ENCODE peak calls at places on chromosome 1, in ten cellular contexts. X, J, L, M, Y, V, Q, R, G and F are unnamed samples. For H3K4me1, the result is how much of the 10 kb centered on the place peaks cover.

GRCh38 chr1:94658221-94658620 is 116.7 kb upstream of the F3 start:
- DNase-seq in X (no peak), J (no peak), L (peak), M (no peak), Y (no peak), V (no peak), Q (no peak), R (peak), G (peak), F (no peak)

GRCh38 chr1:74160045-74160444 is 37.9 kb downstream of the LRRIQ3 start:
- DNase-seq in X (no peak), J (no peak), L (no peak), M (no peak), Y (no peak), V (no peak), Q (no peak), R (peak), G (no peak), F (no peak)

GRCh38 chr1:159030311-159030710 is 20.6 kb downstream of the IFI16 start:
- DNase-seq in X (no peak), J (peak), L (no peak), M (no peak), Y (no peak), V (no peak), Q (no peak), R (no peak), G (no peak), F (no peak)

GRCh38 chr1:58780586-58781452 is 3.0 kb downstream of the JUN start:
- DNase-seq in X (no peak), J (no peak), L (peak), M (no peak), Y (no peak), V (no peak), Q (no peak), R (peak), G (peak), F (no peak)

GRCh38 chr1:30738040-30738441 is 14.7 kb upstream of the MATN1 start:
- DNase-seq in X (no peak), J (no peak), L (no peak), M (no peak), Y (no peak), V (no peak), Q (no peak), R (no peak), G (no peak), F (no peak)

GRCh38 chr1:245365071-245365470 is 210.3 kb downstream of the KIF26B start:
- DNase-seq in X (peak), J (no peak), L (no peak), M (no peak), Y (no peak), V (no peak), Q (no peak), R (no peak), G (no peak), F (no peak)

GRCh38 chr1:3695326-3696217 is 43.3 kb downstream of the TP73 start:
- DNase-seq in X (peak), J (peak), L (peak), M (peak), Y (peak), V (no peak), Q (peak), R (no peak), G (peak), F (peak)

GRCh38 chr1:66394603-66395002 is 139.3 kb upstream of the SGIP1 start:
- DNase-seq in X (no peak), J (no peak), L (no peak), M (no peak), Y (no peak), V (no peak), Q (no peak), R (no peak), G (no peak), F (no peak)

GRCh38 chr1:244237445-244237844 is 186.4 kb downstream of the ZBTB18 start:
- DNase-seq in X (no peak), J (no peak), L (peak), M (no peak), Y (no peak), V (no peak), Q (no peak), R (peak), G (no peak), F (no peak)

GRCh38 chr1:54273092-54273836 is 73.3 kb downstream of the MRPL37 start:
- DNase-seq in X (peak), J (no peak), L (peak), M (no peak), Y (peak), V (no peak), Q (no peak), R (no peak), G (peak), F (peak)

GRCh38 chr1:27349784-27350672 is 8.2 kb downstream of the SYTL1 start:
- DNase-seq in X (peak), J (no peak), L (peak), M (peak), Y (peak), V (peak), Q (peak), R (no peak), G (peak), F (peak)

GRCh38 chr1:27351541-27352107 is 9.8 kb downstream of the SYTL1 start:
- DNase-seq in X (no peak), J (no peak), L (no peak), M (no peak), Y (no peak), V (no peak), Q (no peak), R (no peak), G (no peak), F (no peak)

GRCh38 chr1:27353166-27353565 is 11.3 kb downstream of the SYTL1 start:
- DNase-seq in X (no peak), J (no peak), L (no peak), M (no peak), Y (no peak), V (no peak), Q (no peak), R (no peak), G (no peak), F (no peak)

GRCh38 chr1:27348861-27349783 is 7.3 kb downstream of the SYTL1 start:
- DNase-seq in X (peak), J (no peak), L (no peak), M (peak), Y (peak), V (peak), Q (no peak), R (peak), G (peak), F (no peak)

DNA sequence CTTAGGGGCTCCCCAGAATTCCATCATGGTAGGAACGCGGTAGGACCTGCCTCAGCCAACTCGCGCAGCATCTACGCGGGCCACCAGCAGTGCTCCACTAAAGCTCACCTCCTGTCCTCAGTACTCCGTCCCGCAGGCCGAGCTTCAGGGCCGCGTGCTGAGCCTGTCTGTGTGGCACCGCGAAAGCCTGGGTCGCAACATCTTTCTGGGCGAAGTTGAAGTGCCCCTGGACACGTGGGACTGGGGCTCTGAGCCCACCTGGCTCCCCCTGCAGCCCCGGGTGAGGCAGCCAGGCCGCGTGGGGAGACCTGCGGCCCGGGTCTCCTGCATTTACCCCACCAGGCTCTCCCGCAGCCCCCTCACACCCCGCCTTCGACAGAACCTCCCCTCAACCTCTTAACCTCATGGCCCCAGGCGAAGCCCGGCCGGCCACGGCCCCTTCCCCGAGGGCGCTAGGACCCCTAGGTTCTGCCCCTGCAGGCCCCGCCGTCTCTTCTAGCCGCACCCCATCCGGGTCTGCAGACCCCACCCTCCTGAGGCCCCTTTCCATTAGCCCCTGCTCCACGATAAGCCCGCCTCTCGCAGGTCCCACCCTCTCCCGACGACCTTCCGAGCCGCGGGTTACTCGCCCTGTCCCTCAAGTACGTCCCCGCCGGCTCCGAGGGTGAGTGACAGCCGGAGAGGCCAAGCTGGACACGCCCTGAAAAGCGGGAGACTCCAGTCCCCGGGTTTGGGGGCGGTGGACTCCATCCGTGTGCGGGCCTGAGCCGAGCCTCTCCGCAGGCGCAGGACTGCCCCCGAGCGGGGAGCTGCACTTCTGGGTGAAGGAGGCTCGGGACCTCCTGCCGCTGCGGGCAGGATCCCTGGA is 9.1 kb downstream of the SYTL1 start:
- DNase-seq in X (no peak), J (no peak), L (no peak), M (no peak), Y (no peak), V (no peak), Q (no peak), R (no peak), G (no peak), F (no peak)
- TF ChIP-seq CTCF in X (no peak), J (no peak), L (no peak), M (no peak), Y (no peak), V (no peak), Q (no peak), R (no peak), G (no peak), F (no peak)

GRCh38 chr1:201648911-201649775 is 110.2 kb downstream of the NAV1 start:
- DNase-seq in X (peak), J (no peak), L (peak), M (peak), Y (no peak), V (no peak), Q (no peak), R (no peak), G (peak), F (no peak)

GRCh38 chr1:201652180-201652579 is 113.3 kb downstream of the NAV1 start:
- DNase-seq in X (no peak), J (no peak), L (no peak), M (no peak), Y (no peak), V (no peak), Q (no peak), R (no peak), G (no peak), F (no peak)

GRCh38 chr1:201648066-201648910 is 109.4 kb downstream of the NAV1 start:
- DNase-seq in X (peak), J (no peak), L (peak), M (peak), Y (no peak), V (no peak), Q (peak), R (peak), G (peak), F (peak)

GRCh38 chr1:201649776-201650607 is 111.1 kb downstream of the NAV1 start:
- DNase-seq in X (peak), J (no peak), L (peak), M (peak), Y (peak), V (no peak), Q (peak), R (no peak), G (peak), F (peak)

DNA sequence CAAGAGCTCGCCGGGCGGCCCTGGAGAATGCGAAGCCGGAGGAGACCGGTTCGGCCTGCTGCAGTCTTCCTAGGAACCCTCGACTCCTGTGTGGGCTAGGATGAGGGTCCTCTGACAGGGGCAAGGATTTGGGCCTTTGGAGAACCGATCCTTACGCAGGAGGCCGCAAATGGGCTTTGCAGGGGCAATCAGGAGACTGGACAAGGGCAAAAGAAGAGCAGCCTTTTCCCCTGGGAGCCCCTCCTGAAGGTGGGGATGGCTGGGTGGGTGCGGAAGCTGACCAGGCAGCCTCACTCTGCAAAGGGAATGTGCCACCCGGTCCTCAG is 111.6 kb downstream of the NAV1 start:
- DNase-seq in X (no peak), J (no peak), L (no peak), M (no peak), Y (no peak), V (no peak), Q (no peak), R (no peak), G (no peak), F (no peak)
- H3K4me1 ChIP-seq in X (under half), J (under half), L (under half), M (under half), Y (under half), V (under half), Q (under half), R (under half), G (under half), F (under half)

DNA sequence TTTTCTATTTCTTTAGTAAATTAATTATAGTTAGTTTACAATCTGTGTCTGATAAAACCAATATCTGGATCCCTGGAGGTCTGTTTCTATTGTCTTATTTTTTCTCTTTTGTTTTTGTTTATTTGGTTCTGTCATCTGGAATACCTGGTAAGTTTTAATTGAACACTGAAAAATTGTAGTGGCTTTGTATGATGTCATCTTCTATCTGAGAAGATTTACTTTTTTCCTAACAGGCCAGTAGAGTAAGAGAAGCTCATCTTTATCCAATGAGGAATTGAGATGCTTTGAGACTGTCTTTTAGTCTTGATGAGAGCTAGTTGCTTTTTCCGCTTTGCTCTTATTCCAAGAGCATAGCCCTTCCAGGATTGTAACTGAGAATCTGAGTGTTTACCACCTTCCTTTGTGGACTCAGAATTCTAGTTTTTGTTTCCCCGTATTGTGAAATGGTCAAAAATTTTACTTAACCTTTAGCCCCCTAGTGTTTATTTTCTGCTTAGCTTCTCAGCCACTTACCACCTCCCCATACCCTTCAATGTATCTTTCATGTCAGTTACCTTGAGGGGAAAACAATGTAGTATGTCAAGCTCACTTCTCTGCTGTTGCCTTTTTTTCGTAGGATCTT is 25.0 kb downstream of the PTGFRN start:
- DNase-seq in X (no peak), J (no peak), L (no peak), M (no peak), Y (no peak), V (no peak), Q (no peak), R (no peak), G (no peak), F (no peak)
- TF ChIP-seq CTCF in X (peak), J (peak), L (no peak), M (no peak), Y (no peak), V (no peak), Q (peak), R (peak), G (peak), F (no peak)

GRCh38 chr1:56573311-56573710 is 6.1 kb downstream of the PLPP3 start:
- DNase-seq in X (peak), J (no peak), L (no peak), M (no peak), Y (no peak), V (no peak), Q (no peak), R (no peak), G (peak), F (no peak)

GRCh38 chr1:56569661-56570060 is 9.7 kb downstream of the PLPP3 start:
- DNase-seq in X (no peak), J (no peak), L (no peak), M (no peak), Y (no peak), V (no peak), Q (no peak), R (peak), G (no peak), F (no peak)

GRCh38 chr1:56574794-56575193 is 4.6 kb downstream of the PLPP3 start:
- DNase-seq in X (no peak), J (no peak), L (no peak), M (no peak), Y (no peak), V (no peak), Q (no peak), R (no peak), G (no peak), F (no peak)

GRCh38 chr1:56572334-56573050 is 6.9 kb downstream of the PLPP3 start:
- DNase-seq in X (no peak), J (no peak), L (no peak), M (no peak), Y (no peak), V (peak), Q (no peak), R (no peak), G (no peak), F (no peak)

DNA sequence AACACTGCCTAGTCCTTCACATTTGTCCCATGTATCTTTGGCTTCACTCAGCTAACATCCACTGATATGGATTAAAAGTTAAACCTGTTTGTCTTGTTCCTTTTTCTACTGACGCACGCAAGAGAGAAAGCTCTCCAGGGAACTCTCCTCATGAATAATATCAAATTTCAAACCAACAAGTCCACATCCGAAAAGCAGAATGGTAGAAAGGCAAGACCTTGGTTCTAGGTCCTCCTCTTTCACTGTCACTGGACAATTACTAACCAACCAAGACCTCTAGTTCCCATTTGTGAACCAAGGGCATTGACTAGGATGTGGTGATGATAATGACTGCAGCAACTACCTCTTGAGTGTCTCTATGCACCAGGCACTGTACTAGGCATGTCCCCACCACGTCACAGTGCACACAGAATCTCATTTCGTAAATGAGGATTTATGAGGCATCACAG is 8.4 kb downstream of the PLPP3 start:
- DNase-seq in X (no peak), J (no peak), L (no peak), M (no peak), Y (no peak), V (no peak), Q (no peak), R (no peak), G (peak), F (no peak)
- H3K4me1 ChIP-seq in X (under half), J (under half), L (under half), M (half or more), Y (under half), V (under half), Q (under half), R (under half), G (half or more), F (under half)

GRCh38 chr1:24161270-24161669 is 18.3 kb upstream of the IL22RA1 start:
- DNase-seq in X (no peak), J (no peak), L (no peak), M (no peak), Y (no peak), V (no peak), Q (no peak), R (no peak), G (no peak), F (peak)

GRCh38 chr1:24159366-24159765 is 16.4 kb upstream of the IL22RA1 start:
- DNase-seq in X (no peak), J (no peak), L (no peak), M (no peak), Y (no peak), V (no peak), Q (no peak), R (no peak), G (no peak), F (no peak)

GRCh38 chr1:24156542-24157260 is 13.8 kb upstream of the IL22RA1 start:
- DNase-seq in X (no peak), J (no peak), L (no peak), M (no peak), Y (no peak), V (no peak), Q (no peak), R (no peak), G (no peak), F (no peak)

GRCh38 chr1:24155011-24155782 is 12.3 kb upstream of the IL22RA1 start:
- DNase-seq in X (no peak), J (no peak), L (no peak), M (peak), Y (no peak), V (no peak), Q (no peak), R (peak), G (peak), F (no peak)

DNA sequence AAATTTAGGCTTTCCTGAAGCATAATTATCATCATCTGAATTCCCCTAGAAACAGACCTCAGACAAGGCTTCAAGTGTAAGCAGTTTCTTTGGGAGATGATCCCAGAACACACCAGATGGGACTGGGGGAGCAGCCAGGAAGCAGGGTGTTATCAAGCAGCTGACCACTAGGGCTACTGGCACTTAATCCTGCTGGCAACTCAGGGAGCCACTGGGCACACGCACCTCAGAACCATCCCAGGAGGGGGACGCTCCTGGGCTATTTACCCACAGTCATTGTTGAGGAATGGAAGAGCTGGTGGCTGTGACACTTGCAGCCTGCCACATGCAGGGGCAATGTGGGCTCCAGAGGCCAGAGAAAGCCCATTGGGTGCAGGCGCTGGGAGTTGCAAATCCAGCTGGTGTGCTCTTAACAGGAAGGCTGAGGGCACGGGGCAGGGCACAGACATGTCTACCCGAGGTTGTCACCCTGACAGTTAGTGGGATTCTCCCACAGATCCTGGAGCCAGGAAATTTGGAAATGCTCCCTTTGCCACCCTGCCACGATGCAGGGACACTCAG is 15.1 kb upstream of the IL22RA1 start:
- DNase-seq in X (no peak), J (no peak), L (no peak), M (peak), Y (no peak), V (no peak), Q (no peak), R (no peak), G (no peak), F (no peak)
- TF ChIP-seq CTCF in X (peak), J (no peak), L (peak), M (no peak), Y (no peak), V (no peak), Q (no peak), R (peak), G (peak), F (no peak)

GRCh38 chr1:181101581-181102226 is 13.2 kb downstream of the IER5 start:
- DNase-seq in X (no peak), J (peak), L (peak), M (no peak), Y (no peak), V (no peak), Q (no peak), R (peak), G (no peak), F (no peak)
- H3K4me1 ChIP-seq in X (under half), J (half or more), L (under half), M (half or more), Y (under half), V (under half), Q (under half), R (half or more), G (under half), F (under half)

DNA sequence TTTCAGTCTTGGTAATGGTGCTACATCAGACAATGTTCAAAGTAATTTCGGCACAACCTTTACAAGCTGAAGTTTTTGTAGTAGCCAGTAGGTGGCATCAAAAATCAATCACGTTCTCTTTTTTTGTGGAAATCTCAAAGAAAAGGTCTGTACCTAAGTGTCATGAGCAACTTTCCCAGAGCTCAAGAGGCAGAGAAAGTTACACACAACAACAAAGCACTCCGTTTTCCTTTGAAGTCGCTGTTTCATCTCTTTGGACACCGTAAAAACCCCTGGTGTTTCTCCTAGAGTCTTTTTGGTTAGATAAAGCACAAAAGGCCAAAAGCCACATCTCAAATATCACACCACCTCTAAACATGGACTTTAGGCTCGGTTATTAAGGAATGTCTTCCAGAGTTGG is 131.6 kb downstream of the LHX8 start:
- DNase-seq in X (no peak), J (no peak), L (peak), M (peak), Y (no peak), V (peak), Q (no peak), R (peak), G (no peak), F (no peak)
- TF ChIP-seq CTCF in X (peak), J (peak), L (peak), M (peak), Y (no peak), V (peak), Q (peak), R (peak), G (peak), F (peak)